ENCODE peak calls at places on chromosomes 7 and 10, in five cellular contexts. K is IMR-90, O is GM12878, J is tibial nerve, Q is breast epithelium. H is an unnamed sample.

GRCh38 chr7:28573751-28574295 is 161.5 kb downstream of the CREB5 start:
- DNase-seq in K (peak), O (no peak), J (no peak), Q (no peak), H (no peak)

GRCh38 chr10:58189269-58189668 is 78.4 kb downstream of the IPMK start:
- DNase-seq in K (peak), O (no peak), J (no peak), Q (no peak), H (peak)

GRCh38 chr7:98399462-98399861 is 1.4 kb downstream of the BAIAP2L1 start:
- DNase-seq in K (peak), O (no peak), J (no peak), Q (no peak), H (no peak)

GRCh38 chr7:43693687-43694398 is 35.5 kb downstream of the COA1 start:
- DNase-seq in K (peak), O (no peak), J (no peak), Q (no peak), H (no peak)

GRCh38 chr7:45902820-45903219 is 14.5 kb downstream of the IGFBP1 start:
- DNase-seq in K (no peak), O (no peak), J (no peak), Q (no peak), H (no peak)

GRCh38 chr10:74207681-74208080 is 56.7 kb downstream of the ADK start:
- DNase-seq in K (no peak), O (no peak), J (no peak), Q (no peak), H (no peak)

GRCh38 chr7:45239486-45239885 is 81.9 kb downstream of the RAMP3 start:
- DNase-seq in K (peak), O (no peak), J (no peak), Q (no peak), H (no peak)

GRCh38 chr7:44275146-44275545 is 50.2 kb downstream of the CAMK2B start:
- DNase-seq in K (no peak), O (no peak), J (no peak), Q (no peak), H (no peak)

GRCh38 chr10:31582365-31583052 is 263.5 kb downstream of the ZEB1 start:
- DNase-seq in K (peak), O (no peak), J (no peak), Q (no peak), H (no peak)

GRCh38 chr10:91597397-91597881 is 35.4 kb downstream of the PPP1R3C start:
- DNase-seq in K (peak), O (no peak), J (no peak), Q (no peak), H (no peak)

GRCh38 chr10:98361131-98361633 is 53.8 kb downstream of the PYROXD2 start:
- DNase-seq in K (peak), O (peak), J (peak), Q (peak), H (peak)
- TF ChIP-seq POLR2A in K (peak), O (no peak), J (no peak), Q (no peak), H (peak)

DNA sequence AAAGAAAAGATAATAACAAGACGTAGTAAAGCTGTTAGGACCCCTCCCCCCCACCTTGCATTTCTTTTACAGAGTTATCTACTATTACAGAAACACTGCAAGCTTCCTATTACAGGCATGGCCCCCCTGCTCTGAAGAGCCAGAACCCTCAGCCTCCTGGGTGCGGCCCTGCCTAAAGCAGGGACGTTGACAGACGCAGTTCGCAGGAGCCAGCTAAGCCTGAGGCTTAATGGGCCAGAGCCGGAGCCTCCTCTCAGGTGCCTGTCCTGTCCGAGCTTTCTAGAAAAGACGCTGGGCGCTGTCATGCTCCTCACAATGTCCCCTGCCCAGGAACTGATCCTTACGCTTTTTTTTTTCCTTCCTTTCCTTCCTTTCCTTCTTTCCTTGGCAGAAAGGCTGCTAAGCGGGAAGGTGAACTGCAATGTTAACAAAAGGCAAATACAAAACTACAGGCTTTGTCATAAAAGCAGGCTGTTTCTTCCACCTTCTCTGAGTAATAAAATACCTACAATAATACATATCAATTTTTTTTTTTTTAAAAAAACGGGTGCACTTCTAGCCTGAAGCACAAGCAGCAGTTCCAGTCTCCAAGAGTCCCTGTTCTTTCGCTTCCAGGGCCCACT is 11.4 kb downstream of the MNX1 start:
- DNase-seq in K (no peak), O (no peak), J (no peak), Q (no peak), H (no peak)
- H3K4me3 ChIP-seq in K (no peak), O (peak), J (peak), Q (peak), H (peak)

GRCh38 chr10:119165171-119166110 is at the start of gene SFXN4:
- DNase-seq in K (peak), O (peak), J (peak), Q (peak), H (peak)
- TF ChIP-seq CTCF in K (no peak), O (peak), J (peak), Q (no peak), H (peak)

GRCh38 chr10:79353726-79354125 is 6.5 kb downstream of the PPIF start:
- DNase-seq in K (no peak), O (no peak), J (no peak), Q (no peak), H (no peak)
- TF ChIP-seq POLR2A in K (no peak), O (peak), J (no peak), Q (no peak), H (no peak)

H was measured in gastrocnemius medialis.